ENCODE peak calls at places on chromosomes 5 and 9, in ten cellular contexts. One of them, this sample, is unnamed.

GRCh38 chr9:36149197-36149596 is 12.7 kb downstream of the GLIPR2 start:
- DNase-seq in ovary: no peak
- DNase-seq in fibroblast of lung: peak; percentile 68
- DNase-seq in A673: no peak
- DNase-seq in H9: no peak
- DNase-seq in brain microvascular endothelial cell: peak; percentile 72
- DNase-seq in HFFc6: peak; percentile 43
- DNase-seq in GM13977: no peak
- DNase-seq in CD8-positive, alpha-beta T cell: no peak
- DNase-seq in endodermal cell: no peak
- DNase-seq in this sample: peak; percentile 17

GRCh38 chr9:82799300-82799699 is 263.6 kb downstream of the RASEF start:
- DNase-seq in GM13977: no peak
- DNase-seq in HFFc6: no peak
- DNase-seq in CD8-positive, alpha-beta T cell: no peak
- DNase-seq in brain microvascular endothelial cell: no peak
- DNase-seq in ovary: no peak
- DNase-seq in H9: no peak
- DNase-seq in A673: no peak
- DNase-seq in endodermal cell: no peak
- DNase-seq in fibroblast of lung: peak; percentile 82
- DNase-seq in this sample: no peak

GRCh38 chr9:100602302-100602930 is 24.5 kb downstream of the CAVIN4 start:
- DNase-seq in brain microvascular endothelial cell: peak; percentile 66
- DNase-seq in A673: peak; percentile 72
- DNase-seq in H9: peak; percentile 60
- DNase-seq in fibroblast of lung: peak; percentile 59
- DNase-seq in GM13977: no peak
- DNase-seq in ovary: no peak
- DNase-seq in endodermal cell: peak; percentile 86
- DNase-seq in CD8-positive, alpha-beta T cell: no peak
- DNase-seq in HFFc6: peak; percentile 54
- DNase-seq in this sample: peak; percentile 77

GRCh38 chr9:128078504-128079434 is 10.7 kb downstream of the SLC25A25 start:
- DNase-seq in fibroblast of lung: peak; percentile 39
- DNase-seq in ovary: no peak
- DNase-seq in HFFc6: peak; percentile 30
- DNase-seq in A673: no peak
- DNase-seq in brain microvascular endothelial cell: peak; percentile 56
- DNase-seq in CD8-positive, alpha-beta T cell: no peak
- DNase-seq in GM13977: no peak
- DNase-seq in endodermal cell: peak; percentile 63
- DNase-seq in H9: no peak
- DNase-seq in this sample: peak; percentile 68

GRCh38 chr5:95904827-95905226 is 56.8 kb downstream of the ELL2 start:
- DNase-seq in CD8-positive, alpha-beta T cell: no peak
- DNase-seq in ovary: no peak
- DNase-seq in endodermal cell: no peak
- DNase-seq in fibroblast of lung: no peak
- DNase-seq in brain microvascular endothelial cell: no peak
- DNase-seq in A673: no peak
- DNase-seq in H9: no peak
- DNase-seq in GM13977: no peak
- DNase-seq in HFFc6: no peak
- DNase-seq in this sample: no peak

GRCh38 chr9:32644698-32645097 is 9.2 kb upstream of the TAF1L start:
- DNase-seq in ovary: no peak
- DNase-seq in A673: peak; percentile 24
- DNase-seq in endodermal cell: no peak
- DNase-seq in fibroblast of lung: no peak
- DNase-seq in brain microvascular endothelial cell: peak; percentile 63
- DNase-seq in CD8-positive, alpha-beta T cell: no peak
- DNase-seq in HFFc6: peak; percentile 89
- DNase-seq in GM13977: no peak
- DNase-seq in H9: no peak
- DNase-seq in this sample: peak; percentile 91

GRCh38 chr5:137696481-137696880 is 39.4 kb downstream of the KLHL3 start:
- DNase-seq in A673: no peak
- DNase-seq in fibroblast of lung: peak; percentile 15
- DNase-seq in GM13977: no peak
- DNase-seq in HFFc6: no peak
- DNase-seq in endodermal cell: no peak
- DNase-seq in H9: no peak
- DNase-seq in brain microvascular endothelial cell: peak; percentile 80
- DNase-seq in CD8-positive, alpha-beta T cell: no peak
- DNase-seq in ovary: no peak
- DNase-seq in this sample: no peak

GRCh38 chr9:13064060-13064459 is 215.4 kb downstream of the MPDZ start:
- DNase-seq in H9: no peak
- DNase-seq in GM13977: no peak
- DNase-seq in brain microvascular endothelial cell: no peak
- DNase-seq in ovary: no peak
- DNase-seq in A673: no peak
- DNase-seq in CD8-positive, alpha-beta T cell: no peak
- DNase-seq in HFFc6: no peak
- DNase-seq in endodermal cell: no peak
- DNase-seq in fibroblast of lung: no peak
- DNase-seq in this sample: no peak

GRCh38 chr9:113349434-113350337 is at the start of gene BSPRY:
- DNase-seq in GM13977: peak; percentile 69
- DNase-seq in ovary: no peak
- DNase-seq in H9: peak; percentile 60
- DNase-seq in CD8-positive, alpha-beta T cell: no peak
- DNase-seq in endodermal cell: peak; percentile 78
- DNase-seq in A673: no peak
- DNase-seq in HFFc6: no peak
- DNase-seq in fibroblast of lung: no peak
- DNase-seq in brain microvascular endothelial cell: no peak
- DNase-seq in this sample: peak; percentile 33

GRCh38 chr9:136006169-136006568 is 45.0 kb upstream of the UBAC1 start:
- DNase-seq in brain microvascular endothelial cell: no peak
- DNase-seq in A673: no peak
- DNase-seq in fibroblast of lung: no peak
- DNase-seq in CD8-positive, alpha-beta T cell: no peak
- DNase-seq in ovary: no peak
- DNase-seq in HFFc6: no peak
- DNase-seq in GM13977: no peak
- DNase-seq in endodermal cell: no peak
- DNase-seq in H9: no peak
- DNase-seq in this sample: no peak

GRCh38 chr9:89526667-89527066 is 28.8 kb upstream of the SEMA4D start:
- DNase-seq in fibroblast of lung: no peak
- DNase-seq in A673: no peak
- DNase-seq in CD8-positive, alpha-beta T cell: no peak
- DNase-seq in HFFc6: no peak
- DNase-seq in GM13977: no peak
- DNase-seq in brain microvascular endothelial cell: no peak
- DNase-seq in ovary: no peak
- DNase-seq in endodermal cell: no peak
- DNase-seq in H9: no peak
- DNase-seq in this sample: no peak

GRCh38 chr5:41641621-41642020 is 131.2 kb upstream of the PLCXD3 start:
- DNase-seq in endodermal cell: no peak
- DNase-seq in GM13977: no peak
- DNase-seq in fibroblast of lung: peak; percentile 41
- DNase-seq in brain microvascular endothelial cell: no peak
- DNase-seq in H9: no peak
- DNase-seq in CD8-positive, alpha-beta T cell: no peak
- DNase-seq in HFFc6: peak; percentile 6
- DNase-seq in A673: peak; percentile 27
- DNase-seq in ovary: no peak
- DNase-seq in this sample: peak; percentile 6

GRCh38 chr5:151186052-151186451 is 28.5 kb upstream of the ANXA6 start:
- DNase-seq in ovary: no peak
- DNase-seq in H9: no peak
- DNase-seq in fibroblast of lung: no peak
- DNase-seq in A673: no peak
- DNase-seq in endodermal cell: no peak
- DNase-seq in GM13977: no peak
- DNase-seq in HFFc6: no peak
- DNase-seq in CD8-positive, alpha-beta T cell: no peak
- DNase-seq in brain microvascular endothelial cell: no peak
- DNase-seq in this sample: no peak
- TF ChIP-seq CTCF in ovary: no peak
- TF ChIP-seq CTCF in H9: no peak
- TF ChIP-seq CTCF in fibroblast of lung: no peak
- TF ChIP-seq CTCF in A673: no peak
- TF ChIP-seq CTCF in endodermal cell: no peak
- TF ChIP-seq CTCF in GM13977: no peak
- TF ChIP-seq CTCF in HFFc6: no peak
- TF ChIP-seq CTCF in CD8-positive, alpha-beta T cell: no peak
- TF ChIP-seq CTCF in brain microvascular endothelial cell: no peak
- TF ChIP-seq CTCF in this sample: no peak

DNA sequence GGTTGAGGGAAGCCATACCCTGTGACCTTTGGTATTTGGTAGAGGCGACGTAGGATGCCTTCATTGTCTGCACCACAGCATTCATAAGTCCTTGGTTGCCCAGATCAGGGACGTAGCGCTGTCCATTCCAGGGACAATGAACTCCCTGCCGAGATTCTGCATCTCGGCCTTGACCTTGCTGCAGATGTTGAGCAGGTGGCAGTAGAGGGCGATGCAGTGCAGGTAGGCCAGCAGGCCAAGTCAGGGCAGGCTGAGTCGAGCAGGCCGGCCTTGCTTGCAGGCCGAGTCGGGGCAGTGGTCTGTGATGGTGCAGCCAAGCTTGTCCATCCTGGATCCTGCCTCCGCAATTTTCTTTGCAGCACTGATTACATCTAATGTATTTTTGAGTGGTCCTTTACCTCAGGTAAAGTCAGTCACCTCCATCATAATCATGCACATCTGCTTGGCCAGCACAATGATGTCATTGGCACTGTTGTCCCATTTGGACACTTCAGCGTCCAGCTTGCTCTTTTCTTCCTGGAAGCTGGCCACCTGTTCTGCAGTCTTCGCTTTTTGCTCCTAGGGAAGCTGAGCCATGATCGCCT is 93.4 kb upstream of the CCDC112 start:
- DNase-seq in brain microvascular endothelial cell: no peak
- DNase-seq in GM13977: no peak
- DNase-seq in CD8-positive, alpha-beta T cell: no peak
- DNase-seq in H9: peak; percentile 83
- DNase-seq in fibroblast of lung: no peak
- DNase-seq in ovary: no peak
- DNase-seq in endodermal cell: peak; percentile 90
- DNase-seq in HFFc6: no peak
- DNase-seq in A673: no peak
- DNase-seq in this sample: peak; percentile 16
- TF ChIP-seq CTCF in brain microvascular endothelial cell: no peak
- TF ChIP-seq CTCF in GM13977: peak; percentile 60
- TF ChIP-seq CTCF in CD8-positive, alpha-beta T cell: no peak
- TF ChIP-seq CTCF in H9: peak; percentile 67
- TF ChIP-seq CTCF in fibroblast of lung: no peak
- TF ChIP-seq CTCF in ovary: no peak
- TF ChIP-seq CTCF in endodermal cell: peak; percentile 81
- TF ChIP-seq CTCF in HFFc6: peak; percentile 15
- TF ChIP-seq CTCF in A673: peak; percentile 10
- TF ChIP-seq CTCF in this sample: peak; percentile 41

GRCh38 chr5:134758504-134759341 is at the start of gene DDX46:
- DNase-seq in CD8-positive, alpha-beta T cell: peak; percentile 92
- DNase-seq in brain microvascular endothelial cell: peak; percentile 91
- DNase-seq in ovary: peak; percentile 91
- DNase-seq in endodermal cell: peak; percentile 98
- DNase-seq in H9: peak; percentile 96
- DNase-seq in GM13977: peak; percentile 97
- DNase-seq in A673: peak; percentile 97
- DNase-seq in HFFc6: peak; percentile 91
- DNase-seq in fibroblast of lung: peak; percentile 90
- DNase-seq in this sample: peak; percentile 97
- TF ChIP-seq CTCF in CD8-positive, alpha-beta T cell: peak; percentile 75
- TF ChIP-seq CTCF in brain microvascular endothelial cell: peak; percentile 83
- TF ChIP-seq CTCF in ovary: peak; percentile 75
- TF ChIP-seq CTCF in endodermal cell: peak; percentile 84
- TF ChIP-seq CTCF in H9: peak; percentile 87
- TF ChIP-seq CTCF in GM13977: peak; percentile 90
- TF ChIP-seq CTCF in A673: peak; percentile 94
- TF ChIP-seq CTCF in HFFc6: peak; percentile 80
- TF ChIP-seq CTCF in fibroblast of lung: peak; percentile 66
- TF ChIP-seq CTCF in this sample: peak; percentile 71

DNA sequence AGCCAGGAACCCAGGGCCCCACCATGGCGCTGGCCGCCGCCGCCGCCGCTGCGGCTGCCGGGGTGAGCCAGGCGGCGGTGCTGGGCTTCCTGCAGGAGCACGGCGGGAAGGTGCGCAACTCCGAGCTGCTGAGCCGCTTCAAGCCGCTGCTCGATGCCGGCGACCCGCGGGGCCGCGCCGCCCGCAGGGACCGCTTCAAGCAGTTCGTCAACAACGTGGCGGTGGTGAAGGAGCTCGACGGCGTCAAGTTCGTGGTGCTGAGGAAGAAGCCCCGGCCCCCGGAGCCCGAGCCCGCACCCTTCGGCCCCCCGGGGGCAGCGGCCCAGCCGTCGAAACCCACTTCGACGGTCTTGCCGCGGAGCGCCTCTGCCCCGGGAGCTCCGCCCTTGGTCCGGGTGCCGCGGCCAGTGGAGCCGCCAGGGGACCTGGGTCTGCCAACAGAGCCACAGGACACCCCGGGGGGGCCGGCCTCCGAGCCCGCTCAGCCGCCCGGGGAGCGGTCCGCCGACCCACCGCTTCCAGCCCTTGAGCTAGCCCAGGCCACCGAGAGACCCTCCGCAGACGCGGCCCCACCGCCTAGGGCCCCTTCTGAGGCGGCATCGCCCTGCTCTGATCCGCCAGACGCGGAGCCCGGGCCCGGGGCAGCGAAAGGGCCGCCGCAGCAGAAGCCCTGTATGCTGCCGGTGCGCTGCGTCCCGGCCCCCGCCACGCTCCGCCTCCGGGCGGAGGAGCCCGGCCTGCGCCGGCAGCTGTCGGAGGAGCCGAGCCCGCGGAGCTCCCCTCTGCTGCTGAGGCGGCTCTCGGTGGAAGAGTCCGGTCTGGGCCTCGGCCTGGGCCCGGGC is 718 bp downstream of the SOWAHA start:
- DNase-seq in brain microvascular endothelial cell: no peak
- DNase-seq in ovary: no peak
- DNase-seq in HFFc6: no peak
- DNase-seq in H9: peak; percentile 67
- DNase-seq in fibroblast of lung: no peak
- DNase-seq in GM13977: peak; percentile 68
- DNase-seq in CD8-positive, alpha-beta T cell: no peak
- DNase-seq in A673: peak; percentile 40
- DNase-seq in endodermal cell: peak; percentile 83
- DNase-seq in this sample: peak; percentile 47
- TF ChIP-seq CTCF in brain microvascular endothelial cell: no peak
- TF ChIP-seq CTCF in ovary: no peak
- TF ChIP-seq CTCF in HFFc6: no peak
- TF ChIP-seq CTCF in H9: no peak
- TF ChIP-seq CTCF in fibroblast of lung: no peak
- TF ChIP-seq CTCF in GM13977: no peak
- TF ChIP-seq CTCF in CD8-positive, alpha-beta T cell: no peak
- TF ChIP-seq CTCF in A673: no peak
- TF ChIP-seq CTCF in endodermal cell: peak; percentile 20
- TF ChIP-seq CTCF in this sample: no peak

DNA sequence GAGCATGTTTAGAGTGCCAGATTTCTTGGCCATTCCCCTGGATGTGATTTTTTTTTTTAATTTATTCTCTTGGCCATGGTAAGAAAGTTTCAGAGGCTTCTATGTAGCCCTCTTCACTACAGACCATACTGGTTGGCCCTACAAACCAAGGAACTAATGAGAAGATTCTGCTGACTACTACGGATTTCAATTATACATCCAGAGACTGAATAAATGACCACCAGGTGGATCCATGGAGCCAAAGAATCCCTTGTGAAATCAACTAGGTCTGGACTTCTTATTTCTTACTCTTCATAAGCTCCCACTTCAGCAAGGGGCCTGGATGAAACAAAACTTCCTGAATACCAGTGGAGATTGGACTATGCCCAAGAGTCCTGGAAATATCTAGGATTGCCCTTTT is 27.6 kb downstream of the ZNF622 start:
- DNase-seq in brain microvascular endothelial cell: no peak
- DNase-seq in A673: no peak
- DNase-seq in endodermal cell: no peak
- DNase-seq in GM13977: no peak
- DNase-seq in ovary: no peak
- DNase-seq in H9: no peak
- DNase-seq in fibroblast of lung: no peak
- DNase-seq in HFFc6: no peak
- DNase-seq in CD8-positive, alpha-beta T cell: no peak
- DNase-seq in this sample: peak; percentile 22
- TF ChIP-seq CTCF in brain microvascular endothelial cell: peak; percentile 34
- TF ChIP-seq CTCF in A673: peak; percentile 19
- TF ChIP-seq CTCF in endodermal cell: peak; percentile 62
- TF ChIP-seq CTCF in GM13977: no peak
- TF ChIP-seq CTCF in ovary: no peak
- TF ChIP-seq CTCF in H9: peak; percentile 37
- TF ChIP-seq CTCF in fibroblast of lung: no peak
- TF ChIP-seq CTCF in HFFc6: peak; percentile 54
- TF ChIP-seq CTCF in CD8-positive, alpha-beta T cell: no peak
- TF ChIP-seq CTCF in this sample: peak; percentile 9